ENCODE peak calls at places on chromosomes 6 and 20, in five cellular contexts. I is PC-3; D is transverse colon; N is neural progenitor cell; A is CD8-positive, alpha-beta T cell. H is an unnamed sample.

GRCh38 chr6:42604150-42604549 is 40.3 kb downstream of the UBR2 start:
- DNase-seq in N (no peak), D (no peak), A (no peak), I (no peak), H (no peak)

GRCh38 chr6:7240351-7240750 is 72.6 kb downstream of the SSR1 start:
- DNase-seq in I (no peak), A (no peak), N (no peak), D (no peak), H (no peak)

GRCh38 chr20:58870293-58871014 is 17.9 kb downstream of the GNAS start:
- DNase-seq in D (peak; percentile 75), N (peak; percentile 82), A (peak; percentile 27), I (peak; percentile 91), H (peak; percentile 49)

GRCh38 chr6:105437236-105437635 is 34.4 kb upstream of the PREP start:
- DNase-seq in A (no peak), D (no peak), I (no peak), N (no peak), H (no peak)

GRCh38 chr20:64188682-64189529 is 24.7 kb downstream of the MYT1 start:
- DNase-seq in N (peak; percentile 74), D (peak; percentile 12), I (peak; percentile 31), A (no peak), H (peak; percentile 10)

GRCh38 chr20:20611165-20611564 is 101.3 kb downstream of the RALGAPA2 start:
- DNase-seq in I (no peak), N (no peak), D (no peak), A (no peak), H (no peak)

GRCh38 chr6:42781546-42781810 is 374 bp upstream of the BICRAL start:
- DNase-seq in D (no peak), I (no peak), A (no peak), N (no peak), H (no peak)

GRCh38 chr6:85323435-85324040 is 126.3 kb upstream of the NT5E start:
- DNase-seq in I (peak; percentile 87), A (peak; percentile 59), D (peak; percentile 80), N (peak; percentile 89), H (peak; percentile 85)

GRCh38 chr6:42104095-42104806 is 38.2 kb downstream of the C6orf132 start:
- DNase-seq in A (peak; percentile 60), N (peak; percentile 87), I (no peak), D (peak; percentile 70), H (peak; percentile 32)

GRCh38 chr20:833121-833449 is 430 bp upstream of the FAM110A start:
- DNase-seq in A (no peak), N (no peak), I (peak; percentile 69), D (no peak), H (no peak)
- H3K27ac ChIP-seq in A (no peak overlapping the region), N (no peak overlapping the region), I (peak overlapping the region; percentile 78), D (peak overlapping the region; percentile 88), H (peak overlapping the region; percentile 82)

GRCh38 chr20:50921055-50921454 is 10.2 kb downstream of the ADNP start:
- DNase-seq in N (no peak), D (no peak), I (no peak), A (no peak), H (peak; percentile 14)
- H3K4me3 ChIP-seq in N (no peak overlapping the region), D (no peak overlapping the region), I (no peak overlapping the region), A (no peak overlapping the region), H (no peak overlapping the region)

GRCh38 chr6:169654590-169655391 is 47.0 kb downstream of the WDR27 start:
- DNase-seq in I (peak; percentile 74), N (no peak), D (peak; percentile 84), A (peak; percentile 58), H (peak; percentile 55)
- TF ChIP-seq CTCF in I (peak; percentile 64), N (no peak), D (peak; percentile 44), A (no peak), H (peak; percentile 55)

DNA sequence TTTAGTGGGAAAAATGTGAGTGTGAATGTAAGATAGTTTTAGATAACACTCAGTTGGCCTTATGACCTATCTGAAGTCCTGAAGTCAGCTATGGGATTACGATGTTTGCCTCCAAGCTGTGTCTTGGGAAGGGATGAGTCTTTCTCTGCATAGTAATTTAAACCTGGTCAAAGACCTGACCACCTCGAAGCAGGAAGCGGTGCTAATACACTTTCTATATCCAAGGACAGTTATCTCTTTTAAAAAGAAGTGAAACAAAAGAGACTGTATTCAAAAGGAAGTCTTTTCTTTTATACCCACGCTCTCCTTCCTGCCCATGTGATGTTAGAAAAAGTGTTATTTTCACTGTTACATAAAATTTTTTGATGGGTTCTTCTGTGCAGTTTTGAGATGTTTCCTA is 94.9 kb downstream of the JARID2 start:
- DNase-seq in N (no peak), A (no peak), D (no peak), I (no peak), H (no peak)
- H3K27ac ChIP-seq in N (no peak overlapping the region), A (no peak overlapping the region), D (no peak overlapping the region), I (peak overlapping the region; percentile 33), H (no peak overlapping the region)

GRCh38 chr20:3168829-3169590 is 4.3 kb downstream of the LZTS3 start:
- DNase-seq in N (no peak), A (no peak), I (no peak), D (no peak), H (no peak)
- H3K4me3 ChIP-seq in N (no peak overlapping the region), A (no peak overlapping the region), I (no peak overlapping the region), D (no peak overlapping the region), H (no peak overlapping the region)

DNA sequence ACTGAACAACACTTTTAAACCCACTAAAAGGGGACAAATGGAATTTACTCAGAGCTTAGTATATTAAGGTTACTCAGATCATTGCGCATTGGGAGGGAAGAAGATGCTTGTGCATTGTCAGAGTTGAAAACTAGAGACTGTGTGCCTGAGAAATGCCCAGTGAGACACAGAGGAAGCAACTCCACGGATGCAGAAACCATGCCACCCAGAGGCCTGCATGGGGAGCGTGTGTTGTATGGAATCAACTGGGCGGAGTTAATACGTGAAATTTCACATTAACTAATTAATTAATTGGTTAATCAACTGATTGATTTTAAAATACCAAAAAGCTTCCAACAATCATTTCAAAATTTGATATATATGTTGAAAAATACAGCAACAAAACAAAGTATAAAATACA is 391.6 kb downstream of the PLCB1 start:
- DNase-seq in D (no peak), N (peak; percentile 15), I (peak; percentile 20), A (no peak), H (no peak)
- TF ChIP-seq CTCF in D (no peak), N (peak; percentile 38), I (peak; percentile 37), A (no peak), H (peak; percentile 33)

DNA sequence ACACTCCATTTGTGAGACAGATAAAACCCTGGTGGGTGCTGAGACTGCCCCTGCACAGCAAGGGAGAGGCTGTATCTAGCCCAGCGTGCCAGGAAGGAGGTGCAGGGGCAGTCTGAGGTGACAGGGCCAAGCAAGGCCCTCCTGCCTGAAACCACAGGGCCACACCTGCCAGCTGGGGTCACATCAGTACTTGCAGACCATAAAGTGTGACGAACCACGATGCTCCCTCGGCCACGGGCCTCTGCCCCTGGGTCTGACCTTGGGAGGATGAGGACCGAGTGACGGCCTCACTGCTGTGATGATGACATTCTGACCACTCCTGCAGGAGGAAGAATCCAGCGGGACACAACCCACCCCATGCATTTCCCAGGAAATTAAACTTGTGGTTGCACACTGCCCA is 75.1 kb downstream of the NINL start:
- DNase-seq in I (no peak), N (no peak), D (no peak), A (no peak), H (no peak)
- H3K27ac ChIP-seq in I (no peak overlapping the region), N (no peak overlapping the region), D (no peak overlapping the region), A (no peak overlapping the region), H (no peak overlapping the region)

GRCh38 chr6:167795321-167795811 is 31.3 kb upstream of the AFDN start:
- DNase-seq in A (no peak), D (no peak), I (no peak), N (no peak), H (no peak)
- H3K4me3 ChIP-seq in A (no peak overlapping the region), D (no peak overlapping the region), I (no peak overlapping the region), N (no peak overlapping the region), H (no peak overlapping the region)

DNA sequence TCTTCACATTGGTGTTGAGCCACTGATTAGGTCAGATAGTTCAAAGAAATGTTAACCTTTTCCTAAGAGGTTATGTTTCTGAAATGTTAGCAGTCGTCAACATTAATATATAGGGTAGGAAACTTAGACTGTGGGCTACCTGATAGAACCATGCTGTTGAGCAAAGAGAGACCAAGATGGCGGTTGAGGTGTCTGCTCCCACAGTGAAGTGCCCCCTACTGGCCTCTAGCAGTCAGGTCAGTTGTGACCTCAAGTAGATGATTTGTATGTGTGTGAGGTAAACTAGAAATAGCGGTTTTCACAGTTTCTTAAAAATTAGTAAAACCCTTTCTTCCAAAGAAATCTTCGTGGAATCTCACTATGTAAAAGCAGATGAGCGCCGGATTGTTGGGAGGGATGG is 40.3 kb downstream of the MTHFD1L start:
- DNase-seq in A (no peak), I (no peak), D (no peak), N (peak; percentile 15), H (no peak)
- TF ChIP-seq CTCF in A (no peak), I (peak; percentile 59), D (no peak), N (peak; percentile 55), H (peak; percentile 61)

H was measured in brain microvascular endothelial cell.